ENCODE peak calls at places on chromosomes 5 and 9, in five cellular contexts. S is SK-MEL-5, A is neural progenitor cell, E is T47D, Y is adipocyte. X is an unnamed sample.

GRCh38 chr5:176803943-176804498 is 6.3 kb upstream of the UNC5A start:
- DNase-seq in S (peak; percentile 9), A (peak; percentile 89), E (peak; percentile 77), Y (peak; percentile 26), X (peak; percentile 54)

GRCh38 chr5:81265101-81265500 is 32.0 kb downstream of the CKMT2 start:
- DNase-seq in S (no peak), A (no peak), E (no peak), Y (peak; percentile 16), X (no peak)

GRCh38 chr9:113568481-113569321 is 105.2 kb downstream of the RGS3 start:
- DNase-seq in S (no peak), A (no peak), E (no peak), Y (peak; percentile 27), X (no peak)

GRCh38 chr9:6899274-6899673 is 141.5 kb downstream of the KDM4C start:
- DNase-seq in S (no peak), A (no peak), E (no peak), Y (no peak), X (no peak)

GRCh38 chr9:101540069-101540468 is 6.4 kb downstream of the RNF20 start:
- DNase-seq in S (no peak), A (no peak), E (no peak), Y (no peak), X (no peak)

GRCh38 chr9:105912868-105913516 is 218.7 kb downstream of the TMEM38B start:
- DNase-seq in S (no peak), A (no peak), E (no peak), Y (no peak), X (no peak)

GRCh38 chr5:112681481-112681908 is 56.2 kb upstream of the APC start:
- DNase-seq in S (no peak), A (no peak), E (no peak), Y (no peak), X (no peak)

GRCh38 chr5:139751236-139751635 is 44.4 kb upstream of the PSD2 start:
- DNase-seq in S (no peak), A (no peak), E (no peak), Y (no peak), X (no peak)

GRCh38 chr5:115840825-115841224 is 540 bp downstream of the ATG12 start:
- DNase-seq in S (no peak), A (no peak), E (no peak), Y (no peak), X (peak; percentile 8)

GRCh38 chr5:76742586-76742985 is 26.7 kb downstream of the F2R start:
- DNase-seq in S (no peak), A (no peak), E (no peak), Y (peak; percentile 10), X (no peak)

GRCh38 chr5:102539598-102539997 is 40.8 kb upstream of the SLCO6A1 start:
- DNase-seq in S (no peak), A (no peak), E (no peak), Y (no peak), X (no peak)

GRCh38 chr5:154901276-154901675 is 36.7 kb downstream of the GEMIN5 start:
- DNase-seq in S (no peak), A (no peak), E (no peak), Y (peak; percentile 8), X (no peak)

GRCh38 chr5:52771343-52772039 is 16.2 kb upstream of the ITGA1 start:
- DNase-seq in S (no peak), A (no peak), E (no peak), Y (no peak), X (no peak)

GRCh38 chr5:65078331-65078730 is 309.6 kb downstream of the CWC27 start:
- DNase-seq in S (no peak), A (no peak), E (no peak), Y (no peak), X (no peak)

GRCh38 chr5:180784497-180785097 is 18.0 kb downstream of the MGAT1 start:
- DNase-seq in S (peak; percentile 80), A (peak; percentile 50), E (peak; percentile 84), Y (peak; percentile 95), X (peak; percentile 89)

GRCh38 chr5:79285285-79285684 is 49.4 kb downstream of the JMY start:
- DNase-seq in S (no peak), A (no peak), E (no peak), Y (no peak), X (no peak)

GRCh38 chr9:462611-463010 is 247.9 kb downstream of the DOCK8 start:
- DNase-seq in S (no peak), A (no peak), E (no peak), Y (no peak), X (peak; percentile 53)

GRCh38 chr9:137070906-137071275 is 534 bp upstream of the SAPCD2 start:
- DNase-seq in S (peak; percentile 55), A (no peak), E (no peak), Y (no peak), X (no peak)

GRCh38 chr5:42668254-42668653 is 88.4 kb upstream of the CCDC152 start:
- DNase-seq in S (no peak), A (no peak), E (no peak), Y (no peak), X (no peak)

GRCh38 chr9:95008151-95008771 is 281.8 kb downstream of the AOPEP start:
- DNase-seq in S (no peak), A (no peak), E (no peak), Y (peak; percentile 63), X (peak; percentile 54)

X was measured in lung microvascular endothelial cell.